ENCODE peak calls at places on chromosomes 16 and 17, in four cellular contexts. I, X, H and P are unnamed samples.

GRCh38 chr17:79940381-79941087 is 95.1 kb downstream of the TBC1D16 start:
- DNase-seq in X (no peak), I (peak), H (no peak), P (peak)

GRCh38 chr17:82568997-82569393 is 49.5 kb downstream of the FOXK2 start:
- DNase-seq in H (no peak), I (no peak), X (no peak), P (no peak)

GRCh38 chr17:37064956-37065355 is 116.2 kb downstream of the AATF start:
- DNase-seq in I (no peak), H (no peak), X (no peak), P (no peak)

GRCh38 chr16:74480150-74481029 is 59.1 kb upstream of the CLEC18B start:
- DNase-seq in I (no peak), H (no peak), X (peak), P (no peak)

GRCh38 chr16:4393243-4393606 is 21.6 kb downstream of the VASN start:
- DNase-seq in H (no peak), X (no peak), I (no peak), P (no peak)

GRCh38 chr17:61251939-61252865 is 147.4 kb upstream of the TBX2 start:
- DNase-seq in I (peak), X (peak), H (no peak), P (peak)

GRCh38 chr17:38654411-38655398 is 20.1 kb downstream of the EPOP start:
- DNase-seq in X (no peak), H (no peak), I (peak), P (no peak)

GRCh38 chr16:1768767-1769401 is 2.5 kb downstream of the NME3 start:
- DNase-seq in I (no peak), H (no peak), X (no peak), P (no peak)

GRCh38 chr17:83182620-83183063 is 103.2 kb downstream of the METRNL start:
- DNase-seq in I (peak), X (no peak), H (no peak), P (peak)

GRCh38 chr17:19460695-19461094 is 49.7 kb downstream of the RNF112 start:
- DNase-seq in I (peak), H (no peak), X (no peak), P (no peak)

GRCh38 chr17:10058924-10059683 is 139.3 kb downstream of the GAS7 start:
- DNase-seq in X (no peak), H (no peak), I (no peak), P (no peak)

GRCh38 chr16:47142469-47143328 is 1.0 kb downstream of the NETO2 start:
- DNase-seq in X (peak), I (no peak), H (peak), P (peak)

GRCh38 chr16:1941924-1942809 is 832 bp downstream of the MSRB1 start:
- DNase-seq in X (no peak), I (no peak), H (no peak), P (peak)

GRCh38 chr16:74563828-74564263 is 43.1 kb downstream of the GLG1 start:
- DNase-seq in H (no peak), X (no peak), I (no peak), P (no peak)

GRCh38 chr17:58394534-58395223 is 22.7 kb downstream of the RNF43 start:
- DNase-seq in I (no peak), H (no peak), X (no peak), P (no peak)